ENCODE peak calls at places on chromosomes 1 and 21, in eight cellular contexts. F is stimulated activated CD4-positive, alpha-beta T cell treated with anti-CD3 and anti-CD28 coated beads, Interleukin-15, amount 100 ng/mL, for 1 hour; K is ovary; G is activated naive CD8-positive, alpha-beta T cell treated with anti-CD3 and anti-CD28 coated beads, Interleukin-2, amount 50 U/mL, for 24 hours; P is left ventricle myocardium inferior; R is CD8-positive, alpha-beta T cell; S is T47D; Y is ureter. I is an unnamed sample.

GRCh38 chr1:116497660-116498059 is 73.2 kb downstream of the CD58 start:
- DNase-seq in F (no peak), K (no peak), G (no peak), P (no peak), R (no peak), S (no peak), Y (no peak), I (no peak)

GRCh38 chr1:20371411-20371810 is 80.7 kb downstream of the VWA5B1 start:
- DNase-seq in F (no peak), K (no peak), G (no peak), P (no peak), R (no peak), S (peak; percentile 53), Y (no peak), I (no peak)

GRCh38 chr21:39630827-39631226 is 18.1 kb downstream of the B3GALT5 start:
- DNase-seq in F (no peak), K (no peak), G (no peak), P (no peak), R (no peak), S (peak; percentile 40), Y (no peak), I (no peak)

GRCh38 chr1:172431721-172432192 is 11.3 kb downstream of the C1orf105 start:
- DNase-seq in F (no peak), K (no peak), G (no peak), P (no peak), R (peak; percentile 7), S (peak; percentile 61), Y (peak; percentile 58), I (no peak)

GRCh38 chr1:23092447-23092846 is 73.2 kb downstream of the KDM1A start:
- DNase-seq in F (no peak), K (no peak), G (no peak), P (no peak), R (no peak), S (no peak), Y (no peak), I (no peak)

GRCh38 chr1:119081267-119081666 is 59.2 kb downstream of the WARS2 start:
- DNase-seq in F (no peak), K (no peak), G (no peak), P (no peak), R (no peak), S (no peak), Y (no peak), I (no peak)

GRCh38 chr1:178664278-178664677 is 60.8 kb upstream of the RALGPS2 start:
- DNase-seq in F (no peak), K (no peak), G (peak; percentile 4), P (no peak), R (no peak), S (no peak), Y (no peak), I (no peak)

GRCh38 chr1:164728719-164729118 is 169.7 kb downstream of the PBX1 start:
- DNase-seq in F (no peak), K (no peak), G (no peak), P (no peak), R (no peak), S (no peak), Y (no peak), I (no peak)

GRCh38 chr1:96236156-96236739 is 485.3 kb upstream of the PTBP2 start:
- DNase-seq in F (no peak), K (no peak), G (no peak), P (no peak), R (no peak), S (peak; percentile 51), Y (peak; percentile 44), I (no peak)

GRCh38 chr1:244437108-244437507 is 14.6 kb downstream of the ADSS2 start:
- DNase-seq in F (no peak), K (no peak), G (no peak), P (no peak), R (no peak), S (no peak), Y (no peak), I (no peak)

GRCh38 chr1:201090536-201090935 is 21.7 kb downstream of the CACNA1S start:
- DNase-seq in F (no peak), K (no peak), G (no peak), P (no peak), R (no peak), S (no peak), Y (no peak), I (no peak)

GRCh38 chr1:84923317-84923716 is 30.3 kb upstream of the LPAR3 start:
- DNase-seq in F (no peak), K (no peak), G (no peak), P (no peak), R (no peak), S (no peak), Y (no peak), I (no peak)

GRCh38 chr21:35484856-35485255 is 435.8 kb upstream of the RUNX1 start:
- DNase-seq in F (no peak), K (no peak), G (no peak), P (no peak), R (no peak), S (no peak), Y (no peak), I (no peak)